ENCODE peak calls at places on chromosomes 13 and 19, in eight cellular contexts. One of them, this sample, is unnamed.

GRCh38 chr19:18939922-18940775 is 868 bp downstream of the HOMER3 start:
- DNase-seq in testis: peak; percentile 50
- DNase-seq in pancreas: no peak
- DNase-seq in H9: peak; percentile 77
- DNase-seq in tibial artery: peak; percentile 83
- DNase-seq in HepG2: no peak
- DNase-seq in HCT116: no peak
- DNase-seq in heart right ventricle: peak; percentile 62
- DNase-seq in this sample: peak; percentile 46

GRCh38 chr13:90613076-90613795 is 734.3 kb upstream of the MIR17HG start:
- DNase-seq in testis: no peak
- DNase-seq in pancreas: no peak
- DNase-seq in H9: no peak
- DNase-seq in tibial artery: no peak
- DNase-seq in HepG2: no peak
- DNase-seq in HCT116: no peak
- DNase-seq in heart right ventricle: no peak
- DNase-seq in this sample: no peak

GRCh38 chr13:67043901-67044300 is 186.2 kb downstream of the PCDH9 start:
- DNase-seq in testis: no peak
- DNase-seq in pancreas: no peak
- DNase-seq in H9: no peak
- DNase-seq in tibial artery: no peak
- DNase-seq in HepG2: no peak
- DNase-seq in HCT116: no peak
- DNase-seq in heart right ventricle: peak; percentile 14
- DNase-seq in this sample: no peak

GRCh38 chr13:66835040-66835628 is 395.0 kb downstream of the PCDH9 start:
- DNase-seq in testis: peak; percentile 58
- DNase-seq in pancreas: peak; percentile 74
- DNase-seq in H9: no peak
- DNase-seq in tibial artery: peak; percentile 67
- DNase-seq in HepG2: peak; percentile 24
- DNase-seq in HCT116: no peak
- DNase-seq in heart right ventricle: peak; percentile 90
- DNase-seq in this sample: peak; percentile 84

GRCh38 chr19:17125728-17126677 is 50.4 kb downstream of the MYO9B start:
- DNase-seq in testis: peak; percentile 59
- DNase-seq in pancreas: no peak
- DNase-seq in H9: no peak
- DNase-seq in tibial artery: peak; percentile 94
- DNase-seq in HepG2: no peak
- DNase-seq in HCT116: no peak
- DNase-seq in heart right ventricle: peak; percentile 61
- DNase-seq in this sample: peak; percentile 62

GRCh38 chr19:11624064-11624463 is 26.8 kb downstream of the ZNF627 start:
- DNase-seq in testis: no peak
- DNase-seq in pancreas: no peak
- DNase-seq in H9: no peak
- DNase-seq in tibial artery: no peak
- DNase-seq in HepG2: peak; percentile 45
- DNase-seq in HCT116: no peak
- DNase-seq in heart right ventricle: no peak
- DNase-seq in this sample: no peak

GRCh38 chr13:113839536-113840204 is 24.2 kb downstream of the GAS6 start:
- DNase-seq in testis: peak; percentile 60
- DNase-seq in pancreas: peak; percentile 85
- DNase-seq in H9: no peak
- DNase-seq in tibial artery: no peak
- DNase-seq in HepG2: no peak
- DNase-seq in HCT116: no peak
- DNase-seq in heart right ventricle: no peak
- DNase-seq in this sample: peak; percentile 60

GRCh38 chr19:30682576-30683536 is 310.7 kb downstream of the ZNF536 start:
- DNase-seq in testis: peak; percentile 86
- DNase-seq in pancreas: no peak
- DNase-seq in H9: peak; percentile 63
- DNase-seq in tibial artery: peak; percentile 76
- DNase-seq in HepG2: peak; percentile 35
- DNase-seq in HCT116: peak; percentile 12
- DNase-seq in heart right ventricle: peak; percentile 72
- DNase-seq in this sample: peak; percentile 68

GRCh38 chr13:100610399-100611347 is 22.1 kb upstream of the GGACT start:
- DNase-seq in testis: no peak
- DNase-seq in pancreas: no peak
- DNase-seq in H9: no peak
- DNase-seq in tibial artery: no peak
- DNase-seq in HepG2: no peak
- DNase-seq in HCT116: no peak
- DNase-seq in heart right ventricle: no peak
- DNase-seq in this sample: no peak

GRCh38 chr13:40146586-40147240 is 491.3 kb downstream of the COG6 start:
- DNase-seq in testis: no peak
- DNase-seq in pancreas: no peak
- DNase-seq in H9: no peak
- DNase-seq in tibial artery: no peak
- DNase-seq in HepG2: no peak
- DNase-seq in HCT116: no peak
- DNase-seq in heart right ventricle: no peak
- DNase-seq in this sample: no peak

GRCh38 chr19:8210660-8211101 is 1.5 kb downstream of the CERS4 start:
- DNase-seq in testis: no peak
- DNase-seq in pancreas: no peak
- DNase-seq in H9: no peak
- DNase-seq in tibial artery: no peak
- DNase-seq in HepG2: no peak
- DNase-seq in HCT116: no peak
- DNase-seq in heart right ventricle: no peak
- DNase-seq in this sample: no peak

GRCh38 chr19:8208710-8209110 is 460 bp upstream of the CERS4 start:
- DNase-seq in testis: peak; percentile 83
- DNase-seq in pancreas: no peak
- DNase-seq in H9: no peak
- DNase-seq in tibial artery: peak; percentile 73
- DNase-seq in HepG2: no peak
- DNase-seq in HCT116: no peak
- DNase-seq in heart right ventricle: no peak
- DNase-seq in this sample: peak; percentile 75

GRCh38 chr19:8209111-8209964 is at the start of gene CERS4:
- DNase-seq in testis: peak; percentile 78
- DNase-seq in pancreas: peak; percentile 94
- DNase-seq in H9: peak; percentile 96
- DNase-seq in tibial artery: peak; percentile 72
- DNase-seq in HepG2: peak; percentile 82
- DNase-seq in HCT116: no peak
- DNase-seq in heart right ventricle: peak; percentile 79
- DNase-seq in this sample: peak; percentile 78

GRCh38 chr19:8208119-8208709 is 956 bp upstream of the CERS4 start:
- DNase-seq in testis: peak; percentile 82
- DNase-seq in pancreas: no peak
- DNase-seq in H9: peak; percentile 76
- DNase-seq in tibial artery: no peak
- DNase-seq in HepG2: no peak
- DNase-seq in HCT116: no peak
- DNase-seq in heart right ventricle: no peak
- DNase-seq in this sample: peak; percentile 24

GRCh38 chr19:8209965-8210659 is 942 bp downstream of the CERS4 start:
- DNase-seq in testis: no peak
- DNase-seq in pancreas: no peak
- DNase-seq in H9: no peak
- DNase-seq in tibial artery: no peak
- DNase-seq in HepG2: no peak
- DNase-seq in HCT116: no peak
- DNase-seq in heart right ventricle: peak; percentile 14
- DNase-seq in this sample: no peak
- H3K4me1 ChIP-seq in testis: peaks cover 13% of the 10 kb centered on the region
- H3K4me1 ChIP-seq in pancreas: peaks cover 34% of the 10 kb centered on the region
- H3K4me1 ChIP-seq in H9: peaks cover under 1% of the 10 kb centered on the region
- H3K4me1 ChIP-seq in tibial artery: peaks cover 9% of the 10 kb centered on the region
- H3K4me1 ChIP-seq in HepG2: peaks cover 80% of the 10 kb centered on the region
- H3K4me1 ChIP-seq in HCT116: peaks cover 32% of the 10 kb centered on the region
- H3K4me1 ChIP-seq in heart right ventricle: no peaks in the 10 kb centered on the region
- H3K4me1 ChIP-seq in this sample: peaks cover 26% of the 10 kb centered on the region

GRCh38 chr13:62627226-62627625 is 1211.6 kb upstream of the PCDH20 start:
- DNase-seq in testis: no peak
- DNase-seq in pancreas: peak; percentile 32
- DNase-seq in H9: peak; percentile 25
- DNase-seq in tibial artery: peak; percentile 52
- DNase-seq in HepG2: no peak
- DNase-seq in HCT116: no peak
- DNase-seq in heart right ventricle: no peak
- DNase-seq in this sample: no peak

GRCh38 chr13:62625214-62625613 is 1209.6 kb upstream of the PCDH20 start:
- DNase-seq in testis: no peak
- DNase-seq in pancreas: peak; percentile 23
- DNase-seq in H9: peak; percentile 25
- DNase-seq in tibial artery: peak; percentile 61
- DNase-seq in HepG2: no peak
- DNase-seq in HCT116: no peak
- DNase-seq in heart right ventricle: no peak
- DNase-seq in this sample: no peak

GRCh38 chr13:62631124-62631523 is 1215.5 kb upstream of the PCDH20 start:
- DNase-seq in testis: no peak
- DNase-seq in pancreas: no peak
- DNase-seq in H9: no peak
- DNase-seq in tibial artery: no peak
- DNase-seq in HepG2: no peak
- DNase-seq in HCT116: no peak
- DNase-seq in heart right ventricle: no peak
- DNase-seq in this sample: no peak

GRCh38 chr13:62629618-62630017 is 1214.0 kb upstream of the PCDH20 start:
- DNase-seq in testis: no peak
- DNase-seq in pancreas: no peak
- DNase-seq in H9: no peak
- DNase-seq in tibial artery: no peak
- DNase-seq in HepG2: no peak
- DNase-seq in HCT116: no peak
- DNase-seq in heart right ventricle: no peak
- DNase-seq in this sample: no peak

DNA sequence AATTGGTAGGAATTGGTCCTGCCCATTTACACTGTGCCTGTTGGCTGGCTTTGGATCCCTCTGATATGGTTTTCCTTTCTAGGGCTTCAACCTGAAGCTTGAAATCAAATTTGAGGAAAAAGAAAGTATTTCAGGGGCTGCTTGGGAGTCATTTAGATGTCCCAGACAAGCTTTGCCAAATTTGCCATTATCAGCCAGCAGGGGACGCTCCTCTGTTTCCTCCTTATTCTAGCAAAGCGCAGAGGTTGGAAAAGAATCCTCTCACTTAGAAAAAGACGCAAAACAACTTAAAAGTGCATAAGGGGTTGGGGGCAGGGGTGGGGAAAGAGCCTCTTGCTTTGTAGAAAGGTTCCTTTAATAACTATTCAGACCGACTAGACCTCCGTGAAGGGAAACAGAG is 1211.1 kb upstream of the PCDH20 start:
- DNase-seq in testis: peak; percentile 42
- DNase-seq in pancreas: no peak
- DNase-seq in H9: peak; percentile 56
- DNase-seq in tibial artery: no peak
- DNase-seq in HepG2: peak; percentile 0
- DNase-seq in HCT116: no peak
- DNase-seq in heart right ventricle: no peak
- DNase-seq in this sample: no peak
- TF ChIP-seq CTCF in testis: peak; percentile 48
- TF ChIP-seq CTCF in pancreas: no peak
- TF ChIP-seq CTCF in H9: peak; percentile 79
- TF ChIP-seq CTCF in tibial artery: no peak
- TF ChIP-seq CTCF in HepG2: no peak
- TF ChIP-seq CTCF in HCT116: peak; percentile 22
- TF ChIP-seq CTCF in heart right ventricle: no peak
- TF ChIP-seq CTCF in this sample: no peak

DNA sequence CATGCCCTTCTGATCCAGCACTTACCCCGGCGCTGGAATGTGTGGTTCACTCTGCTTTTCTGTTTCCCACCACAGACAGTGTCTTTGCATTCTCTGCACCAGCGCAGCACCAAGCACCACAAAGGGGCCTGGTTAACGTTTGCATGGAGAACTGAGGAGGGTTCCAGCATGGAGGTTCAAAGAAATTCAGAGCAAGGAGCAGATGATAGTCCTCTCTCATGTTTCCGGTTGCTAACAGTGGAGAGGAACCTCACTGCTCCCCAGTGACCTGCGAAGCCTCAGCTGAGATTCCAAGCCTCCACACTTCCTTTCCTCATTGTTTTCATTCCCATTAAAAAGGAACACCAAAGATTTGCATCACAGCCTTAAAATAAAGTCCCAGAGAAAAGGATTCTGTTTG is 99.7 kb downstream of the STARD13 start:
- DNase-seq in testis: no peak
- DNase-seq in pancreas: no peak
- DNase-seq in H9: no peak
- DNase-seq in tibial artery: no peak
- DNase-seq in HepG2: no peak
- DNase-seq in HCT116: no peak
- DNase-seq in heart right ventricle: no peak
- DNase-seq in this sample: no peak
- H3K4me1 ChIP-seq in testis: peaks cover 21% of the 10 kb centered on the region
- H3K4me1 ChIP-seq in pancreas: peaks cover 27% of the 10 kb centered on the region
- H3K4me1 ChIP-seq in H9: peaks cover 10% of the 10 kb centered on the region
- H3K4me1 ChIP-seq in tibial artery: peaks cover 15% of the 10 kb centered on the region
- H3K4me1 ChIP-seq in HepG2: peaks cover 11% of the 10 kb centered on the region
- H3K4me1 ChIP-seq in HCT116: peaks cover 17% of the 10 kb centered on the region
- H3K4me1 ChIP-seq in heart right ventricle: peaks cover 21% of the 10 kb centered on the region
- H3K4me1 ChIP-seq in this sample: peaks cover 99% of the 10 kb centered on the region

GRCh38 chr13:107678075-107678689 is 537.2 kb downstream of the LIG4 start:
- DNase-seq in testis: no peak
- DNase-seq in pancreas: no peak
- DNase-seq in H9: no peak
- DNase-seq in tibial artery: no peak
- DNase-seq in HepG2: no peak
- DNase-seq in HCT116: no peak
- DNase-seq in heart right ventricle: no peak
- DNase-seq in this sample: no peak
- TF ChIP-seq CTCF in testis: no peak
- TF ChIP-seq CTCF in pancreas: no peak
- TF ChIP-seq CTCF in H9: peak; percentile 41
- TF ChIP-seq CTCF in tibial artery: no peak
- TF ChIP-seq CTCF in HepG2: peak; percentile 58
- TF ChIP-seq CTCF in HCT116: no peak
- TF ChIP-seq CTCF in heart right ventricle: no peak
- TF ChIP-seq CTCF in this sample: no peak